ENCODE peak calls at places on chromosomes 5 and 9, in five cellular contexts. One of them, this sample, is unnamed.

GRCh38 chr9:93257808-93258331 is 73.9 kb downstream of the WNK2 start:
- DNase-seq in kidney epithelial cell: no peak
- DNase-seq in Calu3: no peak
- DNase-seq in GM20000: peak
- DNase-seq in heart right ventricle: no peak
- DNase-seq in this sample: no peak

GRCh38 chr9:130934246-130934645 is 4.8 kb downstream of the FIBCD1 start:
- DNase-seq in heart right ventricle: no peak
- DNase-seq in kidney epithelial cell: no peak
- DNase-seq in GM20000: no peak
- DNase-seq in Calu3: no peak
- DNase-seq in this sample: no peak

GRCh38 chr9:19946446-19947109 is 157.7 kb upstream of the SLC24A2 start:
- DNase-seq in GM20000: no peak
- DNase-seq in Calu3: no peak
- DNase-seq in heart right ventricle: no peak
- DNase-seq in kidney epithelial cell: no peak
- DNase-seq in this sample: no peak

GRCh38 chr5:1251678-1252580 is 26.7 kb downstream of the SLC6A18 start:
- DNase-seq in Calu3: no peak
- DNase-seq in heart right ventricle: no peak
- DNase-seq in GM20000: no peak
- DNase-seq in kidney epithelial cell: no peak
- DNase-seq in this sample: no peak

GRCh38 chr5:15105799-15106393 is 234.3 kb upstream of the ANKH start:
- DNase-seq in heart right ventricle: no peak
- DNase-seq in GM20000: peak
- DNase-seq in kidney epithelial cell: no peak
- DNase-seq in Calu3: peak
- DNase-seq in this sample: no peak

GRCh38 chr5:53422539-53422938 is 57.9 kb upstream of the FST start:
- DNase-seq in heart right ventricle: no peak
- DNase-seq in GM20000: no peak
- DNase-seq in Calu3: no peak
- DNase-seq in kidney epithelial cell: no peak
- DNase-seq in this sample: no peak

GRCh38 chr9:112271466-112272098 is 61.8 kb downstream of the PTBP3 start:
- DNase-seq in GM20000: no peak
- DNase-seq in kidney epithelial cell: no peak
- DNase-seq in heart right ventricle: no peak
- DNase-seq in Calu3: no peak
- DNase-seq in this sample: no peak

GRCh38 chr9:6270896-6271295 is 55.3 kb downstream of the IL33 start:
- DNase-seq in heart right ventricle: no peak
- DNase-seq in Calu3: no peak
- DNase-seq in kidney epithelial cell: no peak
- DNase-seq in GM20000: no peak
- DNase-seq in this sample: no peak

GRCh38 chr9:87447547-87448432 is 49.9 kb upstream of the DAPK1 start:
- DNase-seq in heart right ventricle: no peak
- DNase-seq in Calu3: no peak
- DNase-seq in GM20000: no peak
- DNase-seq in kidney epithelial cell: no peak
- DNase-seq in this sample: no peak

GRCh38 chr5:55363861-55364260 is 56.1 kb downstream of the MTREX start:
- DNase-seq in GM20000: no peak
- DNase-seq in Calu3: no peak
- DNase-seq in heart right ventricle: no peak
- DNase-seq in kidney epithelial cell: no peak
- DNase-seq in this sample: no peak

GRCh38 chr9:96618209-96619108 is 1.2 kb downstream of the CDC14B start:
- DNase-seq in heart right ventricle: peak
- DNase-seq in GM20000: peak
- DNase-seq in kidney epithelial cell: no peak
- DNase-seq in Calu3: peak
- DNase-seq in this sample: peak

GRCh38 chr9:133590231-133590855 is 18.8 kb downstream of the FAM163B start:
- DNase-seq in GM20000: no peak
- DNase-seq in kidney epithelial cell: no peak
- DNase-seq in heart right ventricle: no peak
- DNase-seq in Calu3: no peak
- DNase-seq in this sample: no peak

GRCh38 chr5:87541033-87541432 is 128.3 kb upstream of the CCNH start:
- DNase-seq in GM20000: no peak
- DNase-seq in heart right ventricle: peak
- DNase-seq in kidney epithelial cell: peak
- DNase-seq in Calu3: peak
- DNase-seq in this sample: peak

GRCh38 chr5:112921833-112922817 is at the start of gene REEP5:
- DNase-seq in GM20000: peak
- DNase-seq in heart right ventricle: peak
- DNase-seq in kidney epithelial cell: no peak
- DNase-seq in Calu3: peak
- DNase-seq in this sample: peak

GRCh38 chr9:126114409-126114760 is 212.2 kb upstream of the MVB12B start:
- DNase-seq in heart right ventricle: no peak
- DNase-seq in kidney epithelial cell: no peak
- DNase-seq in GM20000: no peak
- DNase-seq in Calu3: no peak
- DNase-seq in this sample: no peak

GRCh38 chr9:134378901-134379338 is 52.7 kb downstream of the RXRA start:
- DNase-seq in kidney epithelial cell: no peak
- DNase-seq in GM20000: no peak
- DNase-seq in Calu3: peak
- DNase-seq in heart right ventricle: peak
- DNase-seq in this sample: peak

GRCh38 chr9:77838986-77839385 is 190.9 kb upstream of the GNA14 start:
- DNase-seq in GM20000: no peak
- DNase-seq in kidney epithelial cell: no peak
- DNase-seq in Calu3: no peak
- DNase-seq in heart right ventricle: no peak
- DNase-seq in this sample: no peak

GRCh38 chr9:13388157-13388556 is 108.7 kb upstream of the MPDZ start:
- DNase-seq in kidney epithelial cell: no peak
- DNase-seq in heart right ventricle: no peak
- DNase-seq in Calu3: no peak
- DNase-seq in GM20000: no peak
- DNase-seq in this sample: peak

GRCh38 chr5:15904894-15905805 is 274.4 kb downstream of the MARCHF11 start:
- DNase-seq in kidney epithelial cell: no peak
- DNase-seq in Calu3: no peak
- DNase-seq in heart right ventricle: no peak
- DNase-seq in GM20000: no peak
- DNase-seq in this sample: no peak

GRCh38 chr5:132063090-132063911 is 2.8 kb downstream of the IL3 start:
- DNase-seq in heart right ventricle: peak
- DNase-seq in GM20000: peak
- DNase-seq in Calu3: peak
- DNase-seq in kidney epithelial cell: no peak
- DNase-seq in this sample: peak

GRCh38 chr5:65329266-65329665 is 152.5 kb downstream of the ADAMTS6 start:
- DNase-seq in Calu3: no peak
- DNase-seq in kidney epithelial cell: no peak
- DNase-seq in heart right ventricle: no peak
- DNase-seq in GM20000: no peak
- DNase-seq in this sample: no peak

GRCh38 chr5:128667751-128668150 is 129.7 kb upstream of the FBN2 start:
- DNase-seq in Calu3: no peak
- DNase-seq in GM20000: no peak
- DNase-seq in heart right ventricle: no peak
- DNase-seq in kidney epithelial cell: no peak
- DNase-seq in this sample: no peak

GRCh38 chr9:33101104-33101951 is 24.9 kb upstream of the SMU1 start:
- DNase-seq in kidney epithelial cell: no peak
- DNase-seq in Calu3: no peak
- DNase-seq in heart right ventricle: no peak
- DNase-seq in GM20000: no peak
- DNase-seq in this sample: peak

GRCh38 chr5:108311682-108312081 is 70.2 kb downstream of the FBXL17 start:
- DNase-seq in heart right ventricle: no peak
- DNase-seq in GM20000: no peak
- DNase-seq in Calu3: no peak
- DNase-seq in kidney epithelial cell: no peak
- DNase-seq in this sample: no peak

GRCh38 chr9:2623046-2623865 is 1.7 kb downstream of the VLDLR start:
- DNase-seq in heart right ventricle: peak
- DNase-seq in Calu3: peak
- DNase-seq in GM20000: no peak
- DNase-seq in kidney epithelial cell: peak
- DNase-seq in this sample: peak

GRCh38 chr5:74903165-74903787 is 37.1 kb upstream of the FAM169A start:
- DNase-seq in Calu3: peak
- DNase-seq in heart right ventricle: peak
- DNase-seq in GM20000: no peak
- DNase-seq in kidney epithelial cell: no peak
- DNase-seq in this sample: no peak

GRCh38 chr9:78881295-78881694 is 584.4 kb downstream of the PSAT1 start:
- DNase-seq in heart right ventricle: no peak
- DNase-seq in GM20000: no peak
- DNase-seq in kidney epithelial cell: no peak
- DNase-seq in Calu3: no peak
- DNase-seq in this sample: no peak

GRCh38 chr9:70031141-70031545 is 12.5 kb upstream of the MAMDC2 start:
- DNase-seq in kidney epithelial cell: no peak
- DNase-seq in Calu3: no peak
- DNase-seq in GM20000: no peak
- DNase-seq in heart right ventricle: no peak
- DNase-seq in this sample: no peak

GRCh38 chr9:87233916-87234455 is 263.7 kb upstream of the DAPK1 start:
- DNase-seq in kidney epithelial cell: no peak
- DNase-seq in heart right ventricle: no peak
- DNase-seq in Calu3: no peak
- DNase-seq in GM20000: no peak
- DNase-seq in this sample: peak

DNA sequence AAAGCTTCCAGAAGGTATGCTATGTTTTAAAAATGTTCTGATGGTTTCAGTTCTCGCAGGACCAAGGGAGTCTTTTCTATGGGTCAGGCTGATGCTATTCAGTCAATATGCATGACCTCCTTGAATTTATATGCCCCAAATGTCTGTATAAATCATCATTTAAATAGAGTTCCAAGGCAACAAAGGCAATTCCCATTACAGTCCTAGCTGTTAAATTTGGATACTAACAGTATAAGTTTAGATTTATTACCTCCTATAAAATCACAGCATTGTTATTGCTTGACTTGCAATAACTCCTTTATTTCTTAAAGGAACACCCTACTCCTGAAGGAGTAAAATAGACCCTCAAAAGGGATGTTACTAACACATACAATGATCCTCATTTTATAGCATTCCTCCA is 387.7 kb upstream of the CHD1 start:
- DNase-seq in Calu3: no peak
- DNase-seq in heart right ventricle: no peak
- DNase-seq in GM20000: no peak
- DNase-seq in kidney epithelial cell: no peak
- DNase-seq in this sample: no peak
- TF ChIP-seq CTCF in Calu3: no peak
- TF ChIP-seq CTCF in heart right ventricle: no peak
- TF ChIP-seq CTCF in GM20000: no peak
- TF ChIP-seq CTCF in kidney epithelial cell: no peak
- TF ChIP-seq CTCF in this sample: no peak

GRCh38 chr5:157866536-157866935 is 7.6 kb upstream of the CLINT1 start:
- DNase-seq in Calu3: no peak
- DNase-seq in kidney epithelial cell: no peak
- DNase-seq in heart right ventricle: no peak
- DNase-seq in GM20000: no peak
- DNase-seq in this sample: no peak

GRCh38 chr5:157874861-157875260 is 15.9 kb upstream of the CLINT1 start:
- DNase-seq in Calu3: no peak
- DNase-seq in kidney epithelial cell: no peak
- DNase-seq in GM20000: no peak
- DNase-seq in heart right ventricle: no peak
- DNase-seq in this sample: no peak

GRCh38 chr5:157865844-157866243 is 6.9 kb upstream of the CLINT1 start:
- DNase-seq in kidney epithelial cell: no peak
- DNase-seq in Calu3: no peak
- DNase-seq in heart right ventricle: no peak
- DNase-seq in GM20000: no peak
- DNase-seq in this sample: no peak

GRCh38 chr5:157867736-157868135 is 8.8 kb upstream of the CLINT1 start:
- DNase-seq in Calu3: no peak
- DNase-seq in GM20000: no peak
- DNase-seq in kidney epithelial cell: no peak
- DNase-seq in heart right ventricle: no peak
- DNase-seq in this sample: no peak

GRCh38 chr5:157870837-157871834 is 12.2 kb upstream of the CLINT1 start:
- DNase-seq in heart right ventricle: no peak
- DNase-seq in kidney epithelial cell: peak
- DNase-seq in GM20000: no peak
- DNase-seq in Calu3: peak
- DNase-seq in this sample: no peak
- TF ChIP-seq CTCF in heart right ventricle: no peak
- TF ChIP-seq CTCF in kidney epithelial cell: peak
- TF ChIP-seq CTCF in GM20000: no peak
- TF ChIP-seq CTCF in Calu3: no peak
- TF ChIP-seq CTCF in this sample: no peak

GRCh38 chr9:99807276-99807852 is 14.3 kb upstream of the NR4A3 start:
- DNase-seq in kidney epithelial cell: no peak
- DNase-seq in GM20000: peak
- DNase-seq in Calu3: peak
- DNase-seq in heart right ventricle: peak
- DNase-seq in this sample: peak
- TF ChIP-seq CTCF in kidney epithelial cell: peak
- TF ChIP-seq CTCF in GM20000: peak
- TF ChIP-seq CTCF in Calu3: peak
- TF ChIP-seq CTCF in heart right ventricle: peak
- TF ChIP-seq CTCF in this sample: peak

GRCh38 chr5:77909237-77909636 is 133.1 kb upstream of the TBCA start:
- DNase-seq in GM20000: no peak
- DNase-seq in heart right ventricle: no peak
- DNase-seq in kidney epithelial cell: no peak
- DNase-seq in Calu3: no peak
- DNase-seq in this sample: no peak
- TF ChIP-seq CTCF in GM20000: no peak
- TF ChIP-seq CTCF in heart right ventricle: no peak
- TF ChIP-seq CTCF in kidney epithelial cell: no peak
- TF ChIP-seq CTCF in Calu3: no peak
- TF ChIP-seq CTCF in this sample: no peak